ENCODE peak calls at places on chromosome 1, in eight cellular contexts. D is K562, V is left lung, F is left ventricle myocardium inferior, E is GM23248, L is colonic mucosa, W is neuronal stem cell, C is heart right ventricle. O is an unnamed sample.

GRCh38 chr1:9822897-9823692 is 670 bp downstream of the CLSTN1 start:
- DNase-seq in D (peak; percentile 38), V (peak; percentile 80), F (peak; percentile 27), E (peak; percentile 60), L (peak; percentile 49), W (no peak), C (peak; percentile 36), O (peak; percentile 24)

GRCh38 chr1:108049083-108049819 is 84.3 kb upstream of the VAV3 start:
- DNase-seq in D (peak; percentile 21), V (no peak), F (peak; percentile 41), E (peak; percentile 61), L (no peak), W (no peak), C (peak; percentile 31), O (peak; percentile 38)

GRCh38 chr1:86140481-86140880 is 16.1 kb downstream of the COL24A1 start:
- DNase-seq in D (no peak), V (no peak), F (no peak), E (no peak), L (no peak), W (no peak), C (no peak), O (no peak)

GRCh38 chr1:207051615-207051943 is 571 bp upstream of the YOD1 start:
- DNase-seq in D (no peak), V (no peak), F (no peak), E (no peak), L (no peak), W (no peak), C (no peak), O (no peak)

GRCh38 chr1:221739018-221739676 is 2.7 kb downstream of the DUSP10 start:
- DNase-seq in D (peak; percentile 53), V (peak; percentile 58), F (no peak), E (peak; percentile 40), L (no peak), W (no peak), C (no peak), O (no peak)

GRCh38 chr1:205335692-205336091 is 14.1 kb upstream of the NUAK2 start:
- DNase-seq in D (peak; percentile 83), V (peak; percentile 92), F (peak; percentile 63), E (peak; percentile 84), L (peak; percentile 90), W (no peak), C (peak; percentile 69), O (peak; percentile 90)

GRCh38 chr1:46637444-46638083 is 21.0 kb upstream of the MOB3C start:
- DNase-seq in D (no peak), V (no peak), F (no peak), E (no peak), L (no peak), W (no peak), C (no peak), O (no peak)

GRCh38 chr1:73162576-73162975 is 880.2 kb upstream of the NEGR1 start:
- DNase-seq in D (no peak), V (no peak), F (no peak), E (no peak), L (no peak), W (no peak), C (no peak), O (no peak)

GRCh38 chr1:161848676-161849075 is 82.6 kb downstream of the ATF6 start:
- DNase-seq in D (no peak), V (no peak), F (no peak), E (peak; percentile 38), L (no peak), W (no peak), C (no peak), O (peak; percentile 25)

GRCh38 chr1:244796719-244797406 is 38.6 kb upstream of the COX20 start:
- DNase-seq in D (peak; percentile 80), V (no peak), F (no peak), E (peak; percentile 68), L (peak; percentile 73), W (peak; percentile 63), C (no peak), O (peak; percentile 73)

GRCh38 chr1:156368157-156368658 is 803 bp upstream of the RHBG start:
- DNase-seq in D (no peak), V (no peak), F (no peak), E (peak; percentile 30), L (no peak), W (no peak), C (no peak), O (no peak)

GRCh38 chr1:38502772-38503171 is 356.8 kb downstream of the RRAGC start:
- DNase-seq in D (no peak), V (no peak), F (no peak), E (peak; percentile 4), L (no peak), W (peak; percentile 63), C (no peak), O (peak; percentile 36)

GRCh38 chr1:161324020-161324419 is 9.8 kb downstream of the SDHC start:
- DNase-seq in D (no peak), V (no peak), F (no peak), E (no peak), L (no peak), W (no peak), C (no peak), O (no peak)

GRCh38 chr1:6349254-6349943 is 44.2 kb downstream of the ACOT7 start:
- DNase-seq in D (no peak), V (peak; percentile 52), F (no peak), E (no peak), L (no peak), W (no peak), C (no peak), O (no peak)

GRCh38 chr1:6148497-6149241 is 31.5 kb downstream of the CHD5 start:
- DNase-seq in D (peak; percentile 86), V (peak; percentile 93), F (peak; percentile 35), E (peak; percentile 49), L (peak; percentile 75), W (peak; percentile 80), C (peak; percentile 48), O (peak; percentile 85)

DNA sequence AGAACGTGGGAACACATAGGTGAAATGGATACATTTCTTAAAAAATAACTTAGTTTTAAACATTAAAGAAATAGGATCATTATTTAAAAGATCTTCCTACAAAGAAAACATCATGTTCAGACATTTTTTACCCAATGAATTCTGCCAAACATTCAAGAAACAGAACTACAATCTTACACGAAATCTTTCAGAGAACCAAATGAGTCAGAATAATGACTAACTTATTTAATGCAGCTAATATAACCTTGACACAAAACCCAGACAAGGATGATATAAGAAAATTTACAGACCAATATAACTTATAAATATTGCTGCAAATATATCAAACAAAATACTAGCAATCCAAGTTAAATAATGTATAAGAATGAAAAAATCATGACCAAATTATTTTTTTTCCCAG is 220.1 kb upstream of the KCNK2 start:
- DNase-seq in D (no peak), V (no peak), F (no peak), E (peak; percentile 82), L (no peak), W (no peak), C (no peak), O (no peak)
- H3K27ac ChIP-seq in D (no peak overlapping the region), V (no peak overlapping the region), F (no peak overlapping the region), E (peak overlapping the region; percentile 76), L (no peak overlapping the region), W (no peak overlapping the region), C (no peak overlapping the region), O (no peak overlapping the region)

GRCh38 chr1:153663211-153663610 is 4.7 kb downstream of the SNAPIN start:
- DNase-seq in D (no peak), V (no peak), F (no peak), E (peak; percentile 68), L (no peak), W (no peak), C (no peak), O (peak; percentile 63)

GRCh38 chr1:153661111-153661708 is 2.7 kb downstream of the SNAPIN start:
- DNase-seq in D (peak; percentile 18), V (no peak), F (no peak), E (no peak), L (no peak), W (no peak), C (no peak), O (no peak)

GRCh38 chr1:153659656-153660055 is 1.2 kb downstream of the SNAPIN start:
- DNase-seq in D (no peak), V (no peak), F (no peak), E (no peak), L (no peak), W (no peak), C (no peak), O (no peak)

GRCh38 chr1:153659175-153659534 is 652 bp downstream of the SNAPIN start:
- DNase-seq in D (no peak), V (no peak), F (no peak), E (peak; percentile 27), L (no peak), W (no peak), C (no peak), O (no peak)

DNA sequence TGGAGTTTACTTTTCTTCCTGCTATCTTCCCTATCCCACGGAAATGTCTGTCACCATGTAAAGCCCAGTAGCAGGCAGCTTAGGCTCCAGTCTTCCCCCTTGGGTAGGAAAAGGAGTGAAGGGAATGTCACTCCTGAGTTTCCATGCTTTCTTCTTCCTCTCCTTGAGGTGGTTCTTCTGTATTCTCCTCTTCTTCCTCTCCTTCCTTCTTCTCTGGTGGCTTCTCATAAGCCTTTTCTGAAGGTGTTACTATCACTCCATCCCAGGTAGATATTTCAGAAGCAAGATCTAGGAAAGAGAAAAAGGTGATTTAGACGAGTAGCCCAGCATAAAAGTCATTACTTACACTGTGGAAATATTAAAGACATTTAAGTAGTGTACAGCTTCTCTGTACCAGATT is 3.8 kb downstream of the SNAPIN start:
- DNase-seq in D (no peak), V (no peak), F (no peak), E (no peak), L (no peak), W (no peak), C (no peak), O (no peak)
- H3K36me3 ChIP-seq in D (peaks cover 69% of the 10 kb centered on the region), V (peaks cover 70% of the 10 kb centered on the region), F (peaks cover 73% of the 10 kb centered on the region), E (peaks cover 64% of the 10 kb centered on the region), L (peaks cover 37% of the 10 kb centered on the region), W (peaks cover 42% of the 10 kb centered on the region), C (peaks cover 13% of the 10 kb centered on the region), O (peaks cover 66% of the 10 kb centered on the region)

GRCh38 chr1:226723640-226724532 is 15.2 kb downstream of the ITPKB start:
- DNase-seq in D (peak; percentile 23), V (no peak), F (no peak), E (peak; percentile 74), L (no peak), W (peak; percentile 65), C (no peak), O (peak; percentile 81)
- H3K27ac ChIP-seq in D (no peak overlapping the region), V (no peak overlapping the region), F (peak overlapping the region; percentile 58), E (no peak overlapping the region), L (no peak overlapping the region), W (peak overlapping the region; percentile 69), C (no peak overlapping the region), O (no peak overlapping the region)

GRCh38 chr1:31581821-31582810 is 5.8 kb downstream of the TINAGL1 start:
- DNase-seq in D (no peak), V (no peak), F (no peak), E (peak; percentile 42), L (no peak), W (no peak), C (no peak), O (no peak)

GRCh38 chr1:31579374-31579773 is 3.1 kb downstream of the TINAGL1 start:
- DNase-seq in D (no peak), V (peak; percentile 54), F (peak; percentile 44), E (no peak), L (no peak), W (no peak), C (no peak), O (no peak)

GRCh38 chr1:31580891-31581603 is 4.7 kb downstream of the TINAGL1 start:
- DNase-seq in D (no peak), V (no peak), F (no peak), E (no peak), L (no peak), W (no peak), C (no peak), O (no peak)

GRCh38 chr1:31577515-31578191 is 1.3 kb downstream of the TINAGL1 start:
- DNase-seq in D (no peak), V (peak; percentile 45), F (no peak), E (no peak), L (peak; percentile 73), W (no peak), C (no peak), O (no peak)

GRCh38 chr1:31580513-31580870 is 4.2 kb downstream of the TINAGL1 start:
- DNase-seq in D (no peak), V (no peak), F (no peak), E (no peak), L (no peak), W (no peak), C (no peak), O (no peak)
- H3K36me3 ChIP-seq in D (no peaks in the 10 kb centered on the region), V (peaks cover 12% of the 10 kb centered on the region), F (peaks cover 45% of the 10 kb centered on the region), E (no peaks in the 10 kb centered on the region), L (peaks cover 2% of the 10 kb centered on the region), W (no peaks in the 10 kb centered on the region), C (peaks cover 7% of the 10 kb centered on the region), O (no peaks in the 10 kb centered on the region)

O was measured in cardiac muscle cell.